ENCODE peak calls at places on chromosomes 13 and 19, in eight cellular contexts. One of them, this sample, is unnamed.

GRCh38 chr13:49307365-49307764 is 59.6 kb downstream of the CDADC1 start:
- DNase-seq in stimulated activated CD4-positive, alpha-beta T cell treated with anti-CD3 and anti-CD28 coated beads, Interleukin-4, amount 100 ng/mL, for 24 hours: no peak
- DNase-seq in iris pigment epithelial cell: no peak
- DNase-seq in CD8-positive, alpha-beta memory T cell: no peak
- DNase-seq in AG08396: no peak
- DNase-seq in astrocyte of the spinal cord: peak; percentile 12
- DNase-seq in T1000: no peak
- DNase-seq in Ammon's horn: no peak
- DNase-seq in this sample: no peak

GRCh38 chr19:18233224-18233825 is 7.1 kb upstream of the PDE4C start:
- DNase-seq in stimulated activated CD4-positive, alpha-beta T cell treated with anti-CD3 and anti-CD28 coated beads, Interleukin-4, amount 100 ng/mL, for 24 hours: peak; percentile 45
- DNase-seq in iris pigment epithelial cell: no peak
- DNase-seq in CD8-positive, alpha-beta memory T cell: peak; percentile 35
- DNase-seq in AG08396: peak; percentile 76
- DNase-seq in astrocyte of the spinal cord: no peak
- DNase-seq in T1000: peak; percentile 53
- DNase-seq in Ammon's horn: peak; percentile 21
- DNase-seq in this sample: peak; percentile 25

GRCh38 chr19:29537181-29537580 is 11.4 kb downstream of the VSTM2B start:
- DNase-seq in stimulated activated CD4-positive, alpha-beta T cell treated with anti-CD3 and anti-CD28 coated beads, Interleukin-4, amount 100 ng/mL, for 24 hours: no peak
- DNase-seq in iris pigment epithelial cell: no peak
- DNase-seq in CD8-positive, alpha-beta memory T cell: no peak
- DNase-seq in AG08396: no peak
- DNase-seq in astrocyte of the spinal cord: no peak
- DNase-seq in T1000: no peak
- DNase-seq in Ammon's horn: no peak
- DNase-seq in this sample: no peak

GRCh38 chr13:33125821-33126570 is 109.8 kb downstream of the KL start:
- DNase-seq in stimulated activated CD4-positive, alpha-beta T cell treated with anti-CD3 and anti-CD28 coated beads, Interleukin-4, amount 100 ng/mL, for 24 hours: no peak
- DNase-seq in iris pigment epithelial cell: peak; percentile 99
- DNase-seq in CD8-positive, alpha-beta memory T cell: no peak
- DNase-seq in AG08396: peak; percentile 84
- DNase-seq in astrocyte of the spinal cord: peak; percentile 94
- DNase-seq in T1000: peak; percentile 61
- DNase-seq in Ammon's horn: peak; percentile 18
- DNase-seq in this sample: no peak

GRCh38 chr19:39858541-39858940 is 12.4 kb upstream of the FBL start:
- DNase-seq in stimulated activated CD4-positive, alpha-beta T cell treated with anti-CD3 and anti-CD28 coated beads, Interleukin-4, amount 100 ng/mL, for 24 hours: no peak
- DNase-seq in iris pigment epithelial cell: peak; percentile 93
- DNase-seq in CD8-positive, alpha-beta memory T cell: no peak
- DNase-seq in AG08396: no peak
- DNase-seq in astrocyte of the spinal cord: no peak
- DNase-seq in T1000: no peak
- DNase-seq in Ammon's horn: no peak
- DNase-seq in this sample: no peak

GRCh38 chr13:102020611-102021216 is 381.1 kb downstream of the FGF14 start:
- DNase-seq in stimulated activated CD4-positive, alpha-beta T cell treated with anti-CD3 and anti-CD28 coated beads, Interleukin-4, amount 100 ng/mL, for 24 hours: no peak
- DNase-seq in iris pigment epithelial cell: peak; percentile 65
- DNase-seq in CD8-positive, alpha-beta memory T cell: no peak
- DNase-seq in AG08396: no peak
- DNase-seq in astrocyte of the spinal cord: peak; percentile 80
- DNase-seq in T1000: peak; percentile 0
- DNase-seq in Ammon's horn: no peak
- DNase-seq in this sample: no peak

GRCh38 chr13:55000844-55001243 is 1972.2 kb downstream of the OLFM4 start:
- DNase-seq in stimulated activated CD4-positive, alpha-beta T cell treated with anti-CD3 and anti-CD28 coated beads, Interleukin-4, amount 100 ng/mL, for 24 hours: no peak
- DNase-seq in iris pigment epithelial cell: no peak
- DNase-seq in CD8-positive, alpha-beta memory T cell: no peak
- DNase-seq in AG08396: no peak
- DNase-seq in astrocyte of the spinal cord: no peak
- DNase-seq in T1000: no peak
- DNase-seq in Ammon's horn: no peak
- DNase-seq in this sample: no peak

GRCh38 chr19:29003641-29004409 is 209.1 kb downstream of the UQCRFS1 start:
- DNase-seq in stimulated activated CD4-positive, alpha-beta T cell treated with anti-CD3 and anti-CD28 coated beads, Interleukin-4, amount 100 ng/mL, for 24 hours: no peak
- DNase-seq in iris pigment epithelial cell: no peak
- DNase-seq in CD8-positive, alpha-beta memory T cell: no peak
- DNase-seq in AG08396: no peak
- DNase-seq in astrocyte of the spinal cord: no peak
- DNase-seq in T1000: no peak
- DNase-seq in Ammon's horn: no peak
- DNase-seq in this sample: no peak

GRCh38 chr13:107866007-107866665 is 349.2 kb downstream of the LIG4 start:
- DNase-seq in stimulated activated CD4-positive, alpha-beta T cell treated with anti-CD3 and anti-CD28 coated beads, Interleukin-4, amount 100 ng/mL, for 24 hours: no peak
- DNase-seq in iris pigment epithelial cell: peak; percentile 63
- DNase-seq in CD8-positive, alpha-beta memory T cell: no peak
- DNase-seq in AG08396: peak; percentile 46
- DNase-seq in astrocyte of the spinal cord: peak; percentile 52
- DNase-seq in T1000: peak; percentile 31
- DNase-seq in Ammon's horn: peak; percentile 31
- DNase-seq in this sample: no peak

GRCh38 chr13:41001695-41002094 is 17.4 kb downstream of the ELF1 start:
- DNase-seq in stimulated activated CD4-positive, alpha-beta T cell treated with anti-CD3 and anti-CD28 coated beads, Interleukin-4, amount 100 ng/mL, for 24 hours: no peak
- DNase-seq in iris pigment epithelial cell: no peak
- DNase-seq in CD8-positive, alpha-beta memory T cell: no peak
- DNase-seq in AG08396: no peak
- DNase-seq in astrocyte of the spinal cord: no peak
- DNase-seq in T1000: no peak
- DNase-seq in Ammon's horn: no peak
- DNase-seq in this sample: no peak

GRCh38 chr19:5905072-5905778 is 553 bp downstream of the VMAC start:
- DNase-seq in stimulated activated CD4-positive, alpha-beta T cell treated with anti-CD3 and anti-CD28 coated beads, Interleukin-4, amount 100 ng/mL, for 24 hours: no peak
- DNase-seq in iris pigment epithelial cell: no peak
- DNase-seq in CD8-positive, alpha-beta memory T cell: no peak
- DNase-seq in AG08396: no peak
- DNase-seq in astrocyte of the spinal cord: no peak
- DNase-seq in T1000: no peak
- DNase-seq in Ammon's horn: no peak
- DNase-seq in this sample: no peak

GRCh38 chr13:34941835-34942731 is at the start of gene NBEA:
- DNase-seq in stimulated activated CD4-positive, alpha-beta T cell treated with anti-CD3 and anti-CD28 coated beads, Interleukin-4, amount 100 ng/mL, for 24 hours: peak; percentile 69
- DNase-seq in iris pigment epithelial cell: peak; percentile 34
- DNase-seq in CD8-positive, alpha-beta memory T cell: peak; percentile 23
- DNase-seq in AG08396: peak; percentile 86
- DNase-seq in astrocyte of the spinal cord: peak; percentile 57
- DNase-seq in T1000: peak; percentile 58
- DNase-seq in Ammon's horn: peak; percentile 86
- DNase-seq in this sample: peak; percentile 75

GRCh38 chr13:65911546-65912193 is 1318.5 kb downstream of the PCDH9 start:
- DNase-seq in stimulated activated CD4-positive, alpha-beta T cell treated with anti-CD3 and anti-CD28 coated beads, Interleukin-4, amount 100 ng/mL, for 24 hours: no peak
- DNase-seq in iris pigment epithelial cell: no peak
- DNase-seq in CD8-positive, alpha-beta memory T cell: no peak
- DNase-seq in AG08396: no peak
- DNase-seq in astrocyte of the spinal cord: no peak
- DNase-seq in T1000: no peak
- DNase-seq in Ammon's horn: no peak
- DNase-seq in this sample: no peak

GRCh38 chr13:109140777-109141354 is 511.5 kb downstream of the MYO16 start:
- DNase-seq in stimulated activated CD4-positive, alpha-beta T cell treated with anti-CD3 and anti-CD28 coated beads, Interleukin-4, amount 100 ng/mL, for 24 hours: no peak
- DNase-seq in iris pigment epithelial cell: no peak
- DNase-seq in CD8-positive, alpha-beta memory T cell: no peak
- DNase-seq in AG08396: no peak
- DNase-seq in astrocyte of the spinal cord: no peak
- DNase-seq in T1000: no peak
- DNase-seq in Ammon's horn: no peak
- DNase-seq in this sample: no peak

GRCh38 chr19:2113436-2114211 is 16.9 kb downstream of the IZUMO4 start:
- DNase-seq in stimulated activated CD4-positive, alpha-beta T cell treated with anti-CD3 and anti-CD28 coated beads, Interleukin-4, amount 100 ng/mL, for 24 hours: no peak
- DNase-seq in iris pigment epithelial cell: peak; percentile 22
- DNase-seq in CD8-positive, alpha-beta memory T cell: no peak
- DNase-seq in AG08396: no peak
- DNase-seq in astrocyte of the spinal cord: peak; percentile 32
- DNase-seq in T1000: peak; percentile 48
- DNase-seq in Ammon's horn: no peak
- DNase-seq in this sample: no peak

GRCh38 chr13:99992912-99993311 is 11.3 kb downstream of the ZIC2 start:
- DNase-seq in stimulated activated CD4-positive, alpha-beta T cell treated with anti-CD3 and anti-CD28 coated beads, Interleukin-4, amount 100 ng/mL, for 24 hours: no peak
- DNase-seq in iris pigment epithelial cell: no peak
- DNase-seq in CD8-positive, alpha-beta memory T cell: no peak
- DNase-seq in AG08396: no peak
- DNase-seq in astrocyte of the spinal cord: peak; percentile 83
- DNase-seq in T1000: no peak
- DNase-seq in Ammon's horn: no peak
- DNase-seq in this sample: no peak

GRCh38 chr19:28764066-28764465 is 448.9 kb downstream of the UQCRFS1 start:
- DNase-seq in stimulated activated CD4-positive, alpha-beta T cell treated with anti-CD3 and anti-CD28 coated beads, Interleukin-4, amount 100 ng/mL, for 24 hours: no peak
- DNase-seq in iris pigment epithelial cell: no peak
- DNase-seq in CD8-positive, alpha-beta memory T cell: no peak
- DNase-seq in AG08396: no peak
- DNase-seq in astrocyte of the spinal cord: no peak
- DNase-seq in T1000: no peak
- DNase-seq in Ammon's horn: no peak
- DNase-seq in this sample: no peak

GRCh38 chr13:109670776-109671175 is 115.6 kb downstream of the IRS2 start:
- DNase-seq in stimulated activated CD4-positive, alpha-beta T cell treated with anti-CD3 and anti-CD28 coated beads, Interleukin-4, amount 100 ng/mL, for 24 hours: no peak
- DNase-seq in iris pigment epithelial cell: no peak
- DNase-seq in CD8-positive, alpha-beta memory T cell: no peak
- DNase-seq in AG08396: no peak
- DNase-seq in astrocyte of the spinal cord: no peak
- DNase-seq in T1000: no peak
- DNase-seq in Ammon's horn: no peak
- DNase-seq in this sample: no peak

GRCh38 chr19:48804496-48804895 is 6.3 kb downstream of the BCAT2 start:
- DNase-seq in stimulated activated CD4-positive, alpha-beta T cell treated with anti-CD3 and anti-CD28 coated beads, Interleukin-4, amount 100 ng/mL, for 24 hours: no peak
- DNase-seq in iris pigment epithelial cell: no peak
- DNase-seq in CD8-positive, alpha-beta memory T cell: no peak
- DNase-seq in AG08396: no peak
- DNase-seq in astrocyte of the spinal cord: no peak
- DNase-seq in T1000: no peak
- DNase-seq in Ammon's horn: peak; percentile 46
- DNase-seq in this sample: no peak

GRCh38 chr19:37999309-38000213 is 92.6 kb downstream of the SIPA1L3 start:
- DNase-seq in stimulated activated CD4-positive, alpha-beta T cell treated with anti-CD3 and anti-CD28 coated beads, Interleukin-4, amount 100 ng/mL, for 24 hours: no peak
- DNase-seq in iris pigment epithelial cell: peak; percentile 99
- DNase-seq in CD8-positive, alpha-beta memory T cell: no peak
- DNase-seq in AG08396: peak; percentile 66
- DNase-seq in astrocyte of the spinal cord: peak; percentile 97
- DNase-seq in T1000: peak; percentile 88
- DNase-seq in Ammon's horn: no peak
- DNase-seq in this sample: no peak

GRCh38 chr13:43805681-43806128 is 18.9 kb upstream of the ENOX1 start:
- DNase-seq in stimulated activated CD4-positive, alpha-beta T cell treated with anti-CD3 and anti-CD28 coated beads, Interleukin-4, amount 100 ng/mL, for 24 hours: no peak
- DNase-seq in iris pigment epithelial cell: peak; percentile 17
- DNase-seq in CD8-positive, alpha-beta memory T cell: no peak
- DNase-seq in AG08396: no peak
- DNase-seq in astrocyte of the spinal cord: peak; percentile 20
- DNase-seq in T1000: no peak
- DNase-seq in Ammon's horn: no peak
- DNase-seq in this sample: no peak

GRCh38 chr13:79811170-79811569 is 330.2 kb downstream of the NDFIP2 start:
- DNase-seq in stimulated activated CD4-positive, alpha-beta T cell treated with anti-CD3 and anti-CD28 coated beads, Interleukin-4, amount 100 ng/mL, for 24 hours: no peak
- DNase-seq in iris pigment epithelial cell: no peak
- DNase-seq in CD8-positive, alpha-beta memory T cell: no peak
- DNase-seq in AG08396: no peak
- DNase-seq in astrocyte of the spinal cord: peak; percentile 7
- DNase-seq in T1000: no peak
- DNase-seq in Ammon's horn: no peak
- DNase-seq in this sample: no peak

GRCh38 chr13:48370815-48371214 is 42.1 kb downstream of the LPAR6 start:
- DNase-seq in stimulated activated CD4-positive, alpha-beta T cell treated with anti-CD3 and anti-CD28 coated beads, Interleukin-4, amount 100 ng/mL, for 24 hours: no peak
- DNase-seq in iris pigment epithelial cell: no peak
- DNase-seq in CD8-positive, alpha-beta memory T cell: no peak
- DNase-seq in AG08396: no peak
- DNase-seq in astrocyte of the spinal cord: no peak
- DNase-seq in T1000: no peak
- DNase-seq in Ammon's horn: no peak
- DNase-seq in this sample: no peak

GRCh38 chr13:84927442-84928169 is 871.6 kb downstream of the SLITRK6 start:
- DNase-seq in stimulated activated CD4-positive, alpha-beta T cell treated with anti-CD3 and anti-CD28 coated beads, Interleukin-4, amount 100 ng/mL, for 24 hours: no peak
- DNase-seq in iris pigment epithelial cell: no peak
- DNase-seq in CD8-positive, alpha-beta memory T cell: no peak
- DNase-seq in AG08396: no peak
- DNase-seq in astrocyte of the spinal cord: no peak
- DNase-seq in T1000: no peak
- DNase-seq in Ammon's horn: no peak
- DNase-seq in this sample: no peak

GRCh38 chr13:48236528-48237353 is 3.7 kb downstream of the ITM2B start:
- DNase-seq in stimulated activated CD4-positive, alpha-beta T cell treated with anti-CD3 and anti-CD28 coated beads, Interleukin-4, amount 100 ng/mL, for 24 hours: no peak
- DNase-seq in iris pigment epithelial cell: peak; percentile 76
- DNase-seq in CD8-positive, alpha-beta memory T cell: no peak
- DNase-seq in AG08396: no peak
- DNase-seq in astrocyte of the spinal cord: no peak
- DNase-seq in T1000: no peak
- DNase-seq in Ammon's horn: no peak
- DNase-seq in this sample: peak; percentile 84

GRCh38 chr13:114001331-114002008 is 27.6 kb upstream of the C13orf46 start:
- DNase-seq in stimulated activated CD4-positive, alpha-beta T cell treated with anti-CD3 and anti-CD28 coated beads, Interleukin-4, amount 100 ng/mL, for 24 hours: no peak
- DNase-seq in iris pigment epithelial cell: no peak
- DNase-seq in CD8-positive, alpha-beta memory T cell: no peak
- DNase-seq in AG08396: no peak
- DNase-seq in astrocyte of the spinal cord: no peak
- DNase-seq in T1000: no peak
- DNase-seq in Ammon's horn: no peak
- DNase-seq in this sample: no peak

GRCh38 chr13:107865643-107866006 is 349.7 kb downstream of the LIG4 start:
- DNase-seq in stimulated activated CD4-positive, alpha-beta T cell treated with anti-CD3 and anti-CD28 coated beads, Interleukin-4, amount 100 ng/mL, for 24 hours: no peak
- DNase-seq in iris pigment epithelial cell: peak; percentile 54
- DNase-seq in CD8-positive, alpha-beta memory T cell: no peak
- DNase-seq in AG08396: no peak
- DNase-seq in astrocyte of the spinal cord: peak; percentile 38
- DNase-seq in T1000: no peak
- DNase-seq in Ammon's horn: no peak
- DNase-seq in this sample: no peak

GRCh38 chr19:12555456-12555930 is 4.2 kb upstream of the ZNF564 start:
- DNase-seq in stimulated activated CD4-positive, alpha-beta T cell treated with anti-CD3 and anti-CD28 coated beads, Interleukin-4, amount 100 ng/mL, for 24 hours: no peak
- DNase-seq in iris pigment epithelial cell: no peak
- DNase-seq in CD8-positive, alpha-beta memory T cell: no peak
- DNase-seq in AG08396: no peak
- DNase-seq in astrocyte of the spinal cord: no peak
- DNase-seq in T1000: no peak
- DNase-seq in Ammon's horn: no peak
- DNase-seq in this sample: no peak

GRCh38 chr13:47933688-47934011 is 67.4 kb downstream of the SUCLA2 start:
- DNase-seq in stimulated activated CD4-positive, alpha-beta T cell treated with anti-CD3 and anti-CD28 coated beads, Interleukin-4, amount 100 ng/mL, for 24 hours: no peak
- DNase-seq in iris pigment epithelial cell: peak; percentile 58
- DNase-seq in CD8-positive, alpha-beta memory T cell: no peak
- DNase-seq in AG08396: no peak
- DNase-seq in astrocyte of the spinal cord: peak; percentile 57
- DNase-seq in T1000: no peak
- DNase-seq in Ammon's horn: no peak
- DNase-seq in this sample: peak; percentile 47

GRCh38 chr19:28961772-28962500 is 251.0 kb downstream of the UQCRFS1 start:
- DNase-seq in stimulated activated CD4-positive, alpha-beta T cell treated with anti-CD3 and anti-CD28 coated beads, Interleukin-4, amount 100 ng/mL, for 24 hours: no peak
- DNase-seq in iris pigment epithelial cell: peak; percentile 38
- DNase-seq in CD8-positive, alpha-beta memory T cell: no peak
- DNase-seq in AG08396: peak; percentile 25
- DNase-seq in astrocyte of the spinal cord: peak; percentile 17
- DNase-seq in T1000: no peak
- DNase-seq in Ammon's horn: no peak
- DNase-seq in this sample: no peak

GRCh38 chr13:111540486-111540885 is 220.0 kb downstream of the TEX29 start:
- DNase-seq in stimulated activated CD4-positive, alpha-beta T cell treated with anti-CD3 and anti-CD28 coated beads, Interleukin-4, amount 100 ng/mL, for 24 hours: no peak
- DNase-seq in iris pigment epithelial cell: no peak
- DNase-seq in CD8-positive, alpha-beta memory T cell: no peak
- DNase-seq in AG08396: no peak
- DNase-seq in astrocyte of the spinal cord: no peak
- DNase-seq in T1000: no peak
- DNase-seq in Ammon's horn: no peak
- DNase-seq in this sample: no peak

GRCh38 chr13:20495087-20496023 is 30.3 kb downstream of the CRYL1 start:
- DNase-seq in stimulated activated CD4-positive, alpha-beta T cell treated with anti-CD3 and anti-CD28 coated beads, Interleukin-4, amount 100 ng/mL, for 24 hours: peak; percentile 73
- DNase-seq in iris pigment epithelial cell: peak; percentile 58
- DNase-seq in CD8-positive, alpha-beta memory T cell: peak; percentile 45
- DNase-seq in AG08396: peak; percentile 70
- DNase-seq in astrocyte of the spinal cord: peak; percentile 71
- DNase-seq in T1000: peak; percentile 57
- DNase-seq in Ammon's horn: peak; percentile 82
- DNase-seq in this sample: peak; percentile 47

GRCh38 chr19:41563847-41564514 is 12.0 kb upstream of the CEACAM21 start:
- DNase-seq in stimulated activated CD4-positive, alpha-beta T cell treated with anti-CD3 and anti-CD28 coated beads, Interleukin-4, amount 100 ng/mL, for 24 hours: peak; percentile 56
- DNase-seq in iris pigment epithelial cell: no peak
- DNase-seq in CD8-positive, alpha-beta memory T cell: peak; percentile 32
- DNase-seq in AG08396: no peak
- DNase-seq in astrocyte of the spinal cord: no peak
- DNase-seq in T1000: no peak
- DNase-seq in Ammon's horn: no peak
- DNase-seq in this sample: no peak

GRCh38 chr13:106098778-106099177 is 436.7 kb downstream of the EFNB2 start:
- DNase-seq in stimulated activated CD4-positive, alpha-beta T cell treated with anti-CD3 and anti-CD28 coated beads, Interleukin-4, amount 100 ng/mL, for 24 hours: no peak
- DNase-seq in iris pigment epithelial cell: no peak
- DNase-seq in CD8-positive, alpha-beta memory T cell: no peak
- DNase-seq in AG08396: no peak
- DNase-seq in astrocyte of the spinal cord: no peak
- DNase-seq in T1000: no peak
- DNase-seq in Ammon's horn: no peak
- DNase-seq in this sample: no peak